ENCODE peak calls at places on chromosomes 11 and 22, in four cellular contexts. One of them, this sample, is unnamed.

GRCh38 chr22:36457688-36458450 is 23.6 kb downstream of the TXN2 start:
- DNase-seq in CD8-positive, alpha-beta memory T cell: no peak
- DNase-seq in fibroblast of pulmonary artery: peak
- DNase-seq in left ventricle myocardium inferior: peak
- DNase-seq in this sample: no peak

GRCh38 chr11:58685973-58686720 is 45.6 kb downstream of the GLYAT start:
- DNase-seq in fibroblast of pulmonary artery: no peak
- DNase-seq in left ventricle myocardium inferior: no peak
- DNase-seq in CD8-positive, alpha-beta memory T cell: no peak
- DNase-seq in this sample: no peak

GRCh38 chr11:71298016-71298550 is 45.7 kb upstream of the SHANK2 start:
- DNase-seq in CD8-positive, alpha-beta memory T cell: no peak
- DNase-seq in left ventricle myocardium inferior: no peak
- DNase-seq in fibroblast of pulmonary artery: no peak
- DNase-seq in this sample: no peak

GRCh38 chr11:131195801-131196517 is 174.5 kb upstream of the NTM start:
- DNase-seq in fibroblast of pulmonary artery: peak
- DNase-seq in CD8-positive, alpha-beta memory T cell: no peak
- DNase-seq in left ventricle myocardium inferior: peak
- DNase-seq in this sample: no peak

GRCh38 chr11:2933376-2934056 is 4.3 kb upstream of the PHLDA2 start:
- DNase-seq in left ventricle myocardium inferior: peak
- DNase-seq in fibroblast of pulmonary artery: peak
- DNase-seq in CD8-positive, alpha-beta memory T cell: peak
- DNase-seq in this sample: no peak

GRCh38 chr22:29030618-29031235 is 30.9 kb downstream of the C22orf31 start:
- DNase-seq in fibroblast of pulmonary artery: peak
- DNase-seq in CD8-positive, alpha-beta memory T cell: no peak
- DNase-seq in left ventricle myocardium inferior: peak
- DNase-seq in this sample: no peak

GRCh38 chr11:79078999-79079398 is 361.8 kb downstream of the TENM4 start:
- DNase-seq in left ventricle myocardium inferior: peak
- DNase-seq in CD8-positive, alpha-beta memory T cell: no peak
- DNase-seq in fibroblast of pulmonary artery: no peak
- DNase-seq in this sample: no peak

GRCh38 chr11:890794-891600 is 19.6 kb downstream of the CHID1 start:
- DNase-seq in fibroblast of pulmonary artery: no peak
- DNase-seq in left ventricle myocardium inferior: no peak
- DNase-seq in CD8-positive, alpha-beta memory T cell: no peak
- DNase-seq in this sample: no peak

GRCh38 chr22:37287550-37287951 is 5.2 kb downstream of the CYTH4 start:
- DNase-seq in fibroblast of pulmonary artery: no peak
- DNase-seq in CD8-positive, alpha-beta memory T cell: no peak
- DNase-seq in left ventricle myocardium inferior: no peak
- DNase-seq in this sample: no peak

GRCh38 chr11:2819316-2819715 is 66.3 kb downstream of the CDKN1C start:
- DNase-seq in CD8-positive, alpha-beta memory T cell: no peak
- DNase-seq in fibroblast of pulmonary artery: no peak
- DNase-seq in left ventricle myocardium inferior: no peak
- DNase-seq in this sample: no peak

GRCh38 chr22:39710380-39711117 is 140.0 kb downstream of the CACNA1I start:
- DNase-seq in CD8-positive, alpha-beta memory T cell: no peak
- DNase-seq in left ventricle myocardium inferior: no peak
- DNase-seq in fibroblast of pulmonary artery: peak
- DNase-seq in this sample: no peak

GRCh38 chr11:34364102-34364501 is 6.3 kb upstream of the ABTB2 start:
- DNase-seq in CD8-positive, alpha-beta memory T cell: no peak
- DNase-seq in fibroblast of pulmonary artery: no peak
- DNase-seq in left ventricle myocardium inferior: no peak
- DNase-seq in this sample: peak

GRCh38 chr11:112852141-112852853 is 108.9 kb upstream of the NCAM1 start:
- DNase-seq in fibroblast of pulmonary artery: peak
- DNase-seq in CD8-positive, alpha-beta memory T cell: no peak
- DNase-seq in left ventricle myocardium inferior: no peak
- DNase-seq in this sample: no peak

GRCh38 chr11:24585192-24585591 is 88.3 kb downstream of the LUZP2 start:
- DNase-seq in CD8-positive, alpha-beta memory T cell: no peak
- DNase-seq in left ventricle myocardium inferior: no peak
- DNase-seq in fibroblast of pulmonary artery: peak
- DNase-seq in this sample: no peak

DNA sequence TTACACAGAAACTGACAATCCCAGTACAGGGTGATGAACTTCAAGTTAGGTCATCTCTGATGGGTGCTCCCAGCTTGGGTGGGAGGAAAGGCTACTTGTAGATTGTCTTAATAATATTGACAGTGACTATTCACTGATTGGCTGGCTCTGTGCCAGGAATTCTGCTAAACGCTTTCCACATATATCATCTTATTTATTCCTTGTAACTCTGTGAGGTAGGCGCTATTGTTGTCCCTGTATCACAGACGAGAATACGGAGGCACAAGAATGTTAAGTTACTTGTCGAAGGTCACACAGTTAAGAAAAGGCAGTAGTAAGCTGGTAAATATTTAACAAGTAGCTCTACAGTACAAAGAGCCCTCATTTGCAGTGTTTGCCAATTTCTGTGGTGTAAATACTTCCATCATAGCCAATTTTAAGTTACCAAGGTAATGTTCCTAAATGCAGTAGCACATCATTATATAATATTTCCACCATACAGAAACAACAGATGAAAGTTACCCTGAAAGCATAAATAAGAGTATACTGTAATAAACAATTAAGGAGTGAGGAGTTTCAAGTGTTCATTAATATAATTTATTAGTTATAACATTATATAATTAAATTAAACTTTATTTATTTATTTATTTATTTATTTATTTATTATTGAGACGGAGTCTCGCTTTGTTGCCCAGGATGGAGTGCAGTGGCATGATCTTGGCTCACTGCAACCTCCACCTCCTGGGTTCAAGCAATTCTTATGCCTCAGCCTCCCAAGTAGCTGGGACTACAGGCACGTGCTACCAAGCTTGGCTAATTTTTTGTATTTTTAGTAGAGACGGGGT is 11.5 kb upstream of the TIMP3 start:
- DNase-seq in fibroblast of pulmonary artery: no peak
- DNase-seq in CD8-positive, alpha-beta memory T cell: no peak
- DNase-seq in left ventricle myocardium inferior: no peak
- DNase-seq in this sample: no peak
- H3K4me3 ChIP-seq in fibroblast of pulmonary artery: no peak
- H3K4me3 ChIP-seq in CD8-positive, alpha-beta memory T cell: no peak
- H3K4me3 ChIP-seq in left ventricle myocardium inferior: no peak
- H3K4me3 ChIP-seq in this sample: no peak

GRCh38 chr11:45852018-45852711 is 4.9 kb downstream of the CRY2 start:
- DNase-seq in fibroblast of pulmonary artery: no peak
- DNase-seq in left ventricle myocardium inferior: no peak
- DNase-seq in CD8-positive, alpha-beta memory T cell: no peak
- DNase-seq in this sample: no peak
- H3K4me3 ChIP-seq in fibroblast of pulmonary artery: no peak
- H3K4me3 ChIP-seq in left ventricle myocardium inferior: peak
- H3K4me3 ChIP-seq in CD8-positive, alpha-beta memory T cell: no peak
- H3K4me3 ChIP-seq in this sample: no peak

DNA sequence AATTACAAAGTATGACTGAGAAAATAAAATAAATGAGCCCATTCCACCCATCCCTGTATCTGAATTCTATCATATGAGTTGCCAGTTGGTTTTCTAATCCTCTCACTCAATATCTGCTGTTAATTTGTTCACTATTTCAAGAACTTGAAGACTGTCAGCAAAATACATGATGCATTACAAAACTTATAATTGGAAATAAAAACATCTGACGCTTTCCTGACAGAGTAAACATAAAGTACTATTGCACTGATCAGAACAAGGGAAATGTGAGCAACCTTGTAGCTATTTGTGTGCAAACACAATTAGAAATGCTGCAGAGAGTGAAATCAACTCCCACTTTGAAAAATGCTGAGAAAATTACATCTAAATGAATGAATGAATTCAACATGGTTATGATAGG is 97.1 kb downstream of the MPPED2 start:
- DNase-seq in left ventricle myocardium inferior: no peak
- DNase-seq in fibroblast of pulmonary artery: no peak
- DNase-seq in CD8-positive, alpha-beta memory T cell: no peak
- DNase-seq in this sample: no peak
- H3K4me3 ChIP-seq in left ventricle myocardium inferior: no peak
- H3K4me3 ChIP-seq in fibroblast of pulmonary artery: no peak
- H3K4me3 ChIP-seq in CD8-positive, alpha-beta memory T cell: no peak
- H3K4me3 ChIP-seq in this sample: no peak

GRCh38 chr11:13183094-13183825 is 94.3 kb upstream of the BMAL1 start:
- DNase-seq in CD8-positive, alpha-beta memory T cell: no peak
- DNase-seq in fibroblast of pulmonary artery: peak
- DNase-seq in left ventricle myocardium inferior: no peak
- DNase-seq in this sample: peak
- H3K4me3 ChIP-seq in CD8-positive, alpha-beta memory T cell: no peak
- H3K4me3 ChIP-seq in fibroblast of pulmonary artery: peak
- H3K4me3 ChIP-seq in left ventricle myocardium inferior: peak
- H3K4me3 ChIP-seq in this sample: no peak

DNA sequence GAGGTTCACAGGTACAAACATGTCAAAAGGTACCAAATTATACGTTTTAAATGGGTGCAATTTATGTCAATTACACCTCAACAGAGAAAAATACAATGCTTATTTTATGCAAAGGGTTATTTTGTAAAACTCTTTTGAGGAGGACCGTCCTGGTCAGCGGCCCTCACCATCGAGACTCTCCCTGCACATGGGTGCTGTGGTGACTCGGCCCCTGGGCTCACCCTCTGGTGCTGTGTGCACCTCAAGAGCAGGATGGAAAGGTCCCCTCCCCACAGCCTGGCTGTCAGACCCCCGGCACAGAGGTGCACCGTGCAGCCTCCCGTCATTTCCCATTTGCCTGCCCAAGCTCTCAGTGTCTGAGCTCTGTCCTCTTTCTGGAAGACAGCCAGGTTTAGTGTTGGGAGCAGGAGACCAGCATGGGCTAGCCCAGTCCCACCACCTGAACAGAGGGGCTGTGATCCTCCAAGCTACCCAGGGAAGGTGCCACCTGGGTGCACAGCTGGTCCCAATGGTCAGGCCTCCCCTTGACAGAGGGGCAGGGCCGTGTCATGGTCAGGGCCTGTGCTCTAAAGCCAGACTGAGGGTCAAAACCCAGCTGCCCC is 41.8 kb upstream of the PRODH start:
- DNase-seq in left ventricle myocardium inferior: no peak
- DNase-seq in fibroblast of pulmonary artery: no peak
- DNase-seq in CD8-positive, alpha-beta memory T cell: no peak
- DNase-seq in this sample: no peak
- H3K4me3 ChIP-seq in left ventricle myocardium inferior: no peak
- H3K4me3 ChIP-seq in fibroblast of pulmonary artery: no peak
- H3K4me3 ChIP-seq in CD8-positive, alpha-beta memory T cell: no peak
- H3K4me3 ChIP-seq in this sample: no peak